ENCODE peak calls at places on chromosomes 13 and 19, in ten cellular contexts. G is endodermal cell; N is stimulated activated CD8-positive, alpha-beta memory T cell treated with anti-CD3 and anti-CD28 coated beads, Interleukin-15, amount 100 ng/mL, for 48 hours; Z is COR-L47; F is cardiac muscle cell; T is activated T-cell treated with anti-CD3 and anti-CD28 coated beads for 4 hours; X is lung; L is caudate nucleus; P is GM19239; A is HCEC 1CT. S is an unnamed sample.
A peak's percentile ranks its signal among the peaks of the same experiment; 100 is the strongest.

GRCh38 chr19:40503300-40503699 is 36.5 kb downstream of the SPTBN4 start:
- DNase-seq in G (peak; percentile 54), N (no peak), Z (peak; percentile 80), F (no peak), T (no peak), X (no peak), L (peak; percentile 94), P (no peak), A (no peak), S (no peak)

GRCh38 chr13:27044837-27045570 is 126.6 kb downstream of the USP12 start:
- DNase-seq in G (no peak), N (no peak), Z (no peak), F (no peak), T (no peak), X (no peak), L (no peak), P (no peak), A (no peak), S (no peak)

GRCh38 chr19:32403291-32403995 is 2.1 kb upstream of the DPY19L3 start:
- DNase-seq in G (peak; percentile 55), N (no peak), Z (no peak), F (peak; percentile 10), T (no peak), X (no peak), L (no peak), P (no peak), A (no peak), S (no peak)

GRCh38 chr13:28820099-28821051 is at the start of gene MTUS2:
- DNase-seq in G (peak; percentile 83), N (peak; percentile 4), Z (no peak), F (no peak), T (peak; percentile 47), X (no peak), L (no peak), P (peak; percentile 25), A (no peak), S (no peak)

GRCh38 chr13:29543230-29544215 is 52.0 kb downstream of the SLC7A1 start:
- DNase-seq in G (peak; percentile 71), N (peak; percentile 66), Z (no peak), F (peak; percentile 29), T (no peak), X (no peak), L (no peak), P (peak; percentile 60), A (peak; percentile 11), S (no peak)

GRCh38 chr19:21491161-21491560 is 14.2 kb upstream of the ZNF429 start:
- DNase-seq in G (no peak), N (no peak), Z (no peak), F (no peak), T (no peak), X (no peak), L (no peak), P (no peak), A (no peak), S (no peak)

GRCh38 chr13:91540157-91540736 is 141.8 kb downstream of the GPC5 start:
- DNase-seq in G (no peak), N (no peak), Z (no peak), F (no peak), T (no peak), X (no peak), L (no peak), P (no peak), A (no peak), S (no peak)

GRCh38 chr19:18501351-18501750 is 20.5 kb downstream of the ELL start:
- DNase-seq in G (no peak), N (no peak), Z (no peak), F (no peak), T (no peak), X (no peak), L (no peak), P (no peak), A (no peak), S (no peak)

GRCh38 chr19:18437481-18438330 is at the start of gene ISYNA1:
- DNase-seq in G (peak; percentile 91), N (peak; percentile 37), Z (peak; percentile 18), F (peak; percentile 68), T (peak; percentile 58), X (no peak), L (no peak), P (no peak), A (no peak), S (no peak)

GRCh38 chr19:42088471-42089190 is 12.7 kb downstream of the ZNF574 start:
- DNase-seq in G (no peak), N (no peak), Z (no peak), F (peak; percentile 72), T (no peak), X (no peak), L (no peak), P (no peak), A (peak; percentile 61), S (no peak)

GRCh38 chr13:113598481-113598880 is 13.9 kb downstream of the TFDP1 start:
- DNase-seq in G (peak; percentile 17), N (no peak), Z (no peak), F (no peak), T (no peak), X (no peak), L (no peak), P (no peak), A (no peak), S (no peak)

GRCh38 chr19:16338470-16339360 is 14.1 kb downstream of the KLF2 start:
- DNase-seq in G (peak; percentile 57), N (peak; percentile 49), Z (no peak), F (peak; percentile 91), T (no peak), X (no peak), L (no peak), P (peak; percentile 69), A (peak; percentile 87), S (peak; percentile 85)

GRCh38 chr19:56404705-56405056 is 549 bp downstream of the ZNF583 start:
- DNase-seq in G (no peak), N (no peak), Z (no peak), F (no peak), T (no peak), X (no peak), L (no peak), P (no peak), A (no peak), S (no peak)

GRCh38 chr19:2922987-2923386 is 21.8 kb downstream of the ZNF77 start:
- DNase-seq in G (peak; percentile 54), N (no peak), Z (peak; percentile 56), F (no peak), T (no peak), X (no peak), L (no peak), P (no peak), A (no peak), S (no peak)

GRCh38 chr19:10654610-10655456 is 687 bp downstream of the ILF3 start:
- DNase-seq in G (peak; percentile 91), N (peak; percentile 49), Z (peak; percentile 82), F (peak; percentile 47), T (peak; percentile 36), X (peak; percentile 49), L (no peak), P (peak; percentile 62), A (peak; percentile 30), S (no peak)

GRCh38 chr19:9205506-9206113 is 13.8 kb downstream of the OR7D4 start:
- DNase-seq in G (peak; percentile 89), N (peak; percentile 49), Z (peak; percentile 44), F (peak; percentile 77), T (peak; percentile 56), X (peak; percentile 59), L (peak; percentile 58), P (peak; percentile 30), A (peak; percentile 39), S (peak; percentile 9)

GRCh38 chr13:27969073-27969865 is at the start of gene CDX2:
- DNase-seq in G (peak; percentile 59), N (no peak), Z (no peak), F (no peak), T (no peak), X (no peak), L (no peak), P (no peak), A (no peak), S (no peak)

GRCh38 chr13:32415019-32415418 is 12.9 kb downstream of the N4BP2L1 start:
- DNase-seq in G (peak; percentile 81), N (no peak), Z (peak; percentile 15), F (peak; percentile 21), T (no peak), X (no peak), L (no peak), P (no peak), A (peak; percentile 23), S (no peak)

GRCh38 chr13:100512422-100512821 is 76.2 kb downstream of the GGACT start:
- DNase-seq in G (no peak), N (no peak), Z (no peak), F (peak; percentile 32), T (no peak), X (no peak), L (no peak), P (no peak), A (no peak), S (no peak)

GRCh38 chr19:33499671-33500506 is 21.7 kb downstream of the PEPD start:
- DNase-seq in G (no peak), N (no peak), Z (no peak), F (no peak), T (no peak), X (no peak), L (no peak), P (no peak), A (no peak), S (no peak)

GRCh38 chr13:111216166-111216960 is 101.3 kb downstream of the ARHGEF7 start:
- DNase-seq in G (peak; percentile 83), N (no peak), Z (peak; percentile 61), F (peak; percentile 38), T (peak; percentile 25), X (no peak), L (peak; percentile 49), P (no peak), A (peak; percentile 7), S (no peak)

GRCh38 chr19:5697022-5697889 is 7.2 kb downstream of the RPL36 start:
- DNase-seq in G (peak; percentile 56), N (no peak), Z (no peak), F (no peak), T (no peak), X (no peak), L (no peak), P (no peak), A (no peak), S (no peak)

GRCh38 chr19:35211545-35212230 is 16.9 kb downstream of the FAM187B start:
- DNase-seq in G (peak; percentile 17), N (peak; percentile 56), Z (no peak), F (no peak), T (peak; percentile 45), X (no peak), L (no peak), P (no peak), A (no peak), S (no peak)

GRCh38 chr19:876089-876488 is 16.6 kb downstream of the CFD start:
- DNase-seq in G (no peak), N (no peak), Z (no peak), F (no peak), T (no peak), X (no peak), L (no peak), P (no peak), A (no peak), S (no peak)

GRCh38 chr13:73133536-73133935 is 74.7 kb downstream of the KLF5 start:
- DNase-seq in G (no peak), N (no peak), Z (no peak), F (no peak), T (no peak), X (no peak), L (no peak), P (no peak), A (no peak), S (no peak)

GRCh38 chr13:74465279-74465678 is 331.1 kb upstream of the KLF12 start:
- DNase-seq in G (no peak), N (no peak), Z (peak; percentile 56), F (no peak), T (no peak), X (no peak), L (no peak), P (no peak), A (no peak), S (no peak)

S was measured in HFF-Myc.